ENCODE peak calls at places on chromosomes 6 and 20, in six cellular contexts. H is fibroblast of villous mesenchyme; R is tibial nerve; S is CD8-positive, alpha-beta memory T cell; T is mesenchymal stem cell; A is psoas muscle. B is an unnamed sample.

GRCh38 chr6:38185752-38186151 is 366.2 kb downstream of the ZFAND3 start:
- DNase-seq in H (no peak), R (no peak), S (no peak), T (no peak), A (no peak), B (no peak)

GRCh38 chr20:41358230-41358629 is 8.4 kb downstream of the EMILIN3 start:
- DNase-seq in H (no peak), R (no peak), S (no peak), T (no peak), A (peak), B (no peak)

GRCh38 chr20:61907081-61907891 is 158.4 kb downstream of the TAF4 start:
- DNase-seq in H (no peak), R (no peak), S (no peak), T (no peak), A (peak), B (no peak)

GRCh38 chr6:6918216-6918983 is 189.4 kb upstream of the RREB1 start:
- DNase-seq in H (no peak), R (no peak), S (no peak), T (peak), A (no peak), B (no peak)

GRCh38 chr6:40755046-40755681 is 168.0 kb upstream of the LRFN2 start:
- DNase-seq in H (peak), R (no peak), S (no peak), T (peak), A (no peak), B (no peak)

GRCh38 chr6:95601133-95601532 is 23.8 kb downstream of the MANEA start:
- DNase-seq in H (peak), R (no peak), S (no peak), T (peak), A (no peak), B (no peak)

GRCh38 chr6:117866561-117866960 is 40.5 kb upstream of the SLC35F1 start:
- DNase-seq in H (no peak), R (no peak), S (no peak), T (no peak), A (no peak), B (no peak)

GRCh38 chr6:97630592-97630991 is 347.6 kb upstream of the MMS22L start:
- DNase-seq in H (no peak), R (no peak), S (no peak), T (no peak), A (no peak), B (no peak)

GRCh38 chr6:117600008-117600743 is 2.1 kb downstream of the GOPC start:
- DNase-seq in H (peak), R (no peak), S (no peak), T (no peak), A (no peak), B (no peak)

GRCh38 chr20:57579898-57580447 is 19.1 kb downstream of the PCK1 start:
- DNase-seq in H (no peak), R (no peak), S (no peak), T (no peak), A (no peak), B (no peak)

GRCh38 chr6:142569676-142570075 is 267.9 kb downstream of the ADGRG6 start:
- DNase-seq in H (no peak), R (no peak), S (no peak), T (peak), A (no peak), B (no peak)

GRCh38 chr6:39225946-39226437 is 3.3 kb downstream of the KCNK5 start:
- DNase-seq in H (no peak), R (no peak), S (peak), T (no peak), A (no peak), B (no peak)

GRCh38 chr20:44834693-44835092 is 24.3 kb upstream of the RIMS4 start:
- DNase-seq in H (no peak), R (no peak), S (no peak), T (no peak), A (no peak), B (no peak)

GRCh38 chr20:47620808-47621805 is 119.4 kb downstream of the NCOA3 start:
- DNase-seq in H (peak), R (peak), S (no peak), T (peak), A (no peak), B (no peak)

GRCh38 chr6:76706566-76706965 is 634.1 kb upstream of the IMPG1 start:
- DNase-seq in H (no peak), R (no peak), S (no peak), T (no peak), A (no peak), B (no peak)

GRCh38 chr6:5590187-5590586 is 328.9 kb downstream of the FARS2 start:
- DNase-seq in H (no peak), R (no peak), S (no peak), T (no peak), A (no peak), B (no peak)

GRCh38 chr6:149567194-149567586 is 1.0 kb downstream of the GINM1 start:
- DNase-seq in H (no peak), R (no peak), S (no peak), T (no peak), A (no peak), B (no peak)

GRCh38 chr6:162899148-162899547 is 171.4 kb downstream of the PACRG start:
- DNase-seq in H (no peak), R (no peak), S (no peak), T (no peak), A (no peak), B (no peak)

GRCh38 chr20:23612385-23612784 is 6.7 kb upstream of the CST9 start:
- DNase-seq in H (no peak), R (no peak), S (no peak), T (no peak), A (no peak), B (no peak)

GRCh38 chr20:57170343-57170742 is 96.1 kb downstream of the BMP7 start:
- DNase-seq in H (no peak), R (no peak), S (no peak), T (no peak), A (no peak), B (no peak)

GRCh38 chr20:62676976-62677375 is 31.7 kb upstream of the NTSR1 start:
- DNase-seq in H (no peak), R (no peak), S (no peak), T (no peak), A (no peak), B (no peak)

GRCh38 chr20:38831049-38831691 is 25.7 kb downstream of the PPP1R16B start:
- DNase-seq in H (no peak), R (no peak), S (no peak), T (no peak), A (no peak), B (no peak)

GRCh38 chr6:4776967-4777925 is 1.0 kb downstream of the CDYL start:
- DNase-seq in H (peak), R (peak), S (peak), T (peak), A (peak), B (no peak)

GRCh38 chr20:57664476-57664875 is 44.2 kb upstream of the ZBP1 start:
- DNase-seq in H (no peak), R (no peak), S (no peak), T (no peak), A (peak), B (no peak)

GRCh38 chr6:116512709-116513108 is 1.3 kb downstream of the CALHM5 start:
- DNase-seq in H (no peak), R (no peak), S (no peak), T (no peak), A (no peak), B (no peak)
- H3K4me3 ChIP-seq in H (peak), R (peak), S (no peak), T (peak), A (peak), B (peak)

GRCh38 chr6:164453835-164454234 is 855.6 kb downstream of the C6orf118 start:
- DNase-seq in H (no peak), R (no peak), S (no peak), T (no peak), A (no peak), B (no peak)

DNA sequence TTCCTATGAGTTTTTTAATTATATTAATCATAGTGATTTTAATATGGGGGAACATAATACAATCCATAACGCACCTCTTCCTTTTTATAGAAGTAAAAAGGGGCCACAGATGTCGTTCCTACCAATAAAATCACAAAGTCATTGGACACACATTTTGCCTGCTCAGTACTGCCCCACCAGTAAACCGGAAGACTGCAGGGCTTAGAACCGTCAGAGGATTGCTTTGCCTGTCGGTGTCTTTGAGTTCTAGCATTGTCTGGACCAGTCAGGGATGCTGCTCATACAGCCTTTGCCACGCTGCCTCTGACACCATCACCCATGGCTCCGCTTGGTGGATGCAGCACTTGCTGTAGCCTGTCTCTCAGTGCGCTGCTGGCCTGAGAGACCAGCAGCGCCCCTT is 853.6 kb downstream of the C6orf118 start:
- DNase-seq in H (no peak), R (no peak), S (no peak), T (no peak), A (no peak), B (no peak)
- H3K4me3 ChIP-seq in H (no peak), R (no peak), S (no peak), T (no peak), A (no peak), B (no peak)

GRCh38 chr20:4574356-4574690 is 147.4 kb upstream of the PRND start:
- DNase-seq in H (no peak), R (no peak), S (no peak), T (no peak), A (no peak), B (no peak)
- H3K4me3 ChIP-seq in H (no peak), R (no peak), S (no peak), T (peak), A (no peak), B (no peak)

GRCh38 chr6:170043150-170043819 is 247.6 kb downstream of the DLL1 start:
- DNase-seq in H (no peak), R (no peak), S (no peak), T (no peak), A (peak), B (no peak)

GRCh38 chr6:170043881-170044790 is 246.7 kb downstream of the DLL1 start:
- DNase-seq in H (no peak), R (no peak), S (no peak), T (no peak), A (peak), B (no peak)

GRCh38 chr6:170042086-170042485 is 248.8 kb downstream of the DLL1 start:
- DNase-seq in H (no peak), R (no peak), S (no peak), T (no peak), A (no peak), B (no peak)

GRCh38 chr6:170041526-170041925 is 249.4 kb downstream of the DLL1 start:
- DNase-seq in H (no peak), R (no peak), S (no peak), T (no peak), A (no peak), B (no peak)

DNA sequence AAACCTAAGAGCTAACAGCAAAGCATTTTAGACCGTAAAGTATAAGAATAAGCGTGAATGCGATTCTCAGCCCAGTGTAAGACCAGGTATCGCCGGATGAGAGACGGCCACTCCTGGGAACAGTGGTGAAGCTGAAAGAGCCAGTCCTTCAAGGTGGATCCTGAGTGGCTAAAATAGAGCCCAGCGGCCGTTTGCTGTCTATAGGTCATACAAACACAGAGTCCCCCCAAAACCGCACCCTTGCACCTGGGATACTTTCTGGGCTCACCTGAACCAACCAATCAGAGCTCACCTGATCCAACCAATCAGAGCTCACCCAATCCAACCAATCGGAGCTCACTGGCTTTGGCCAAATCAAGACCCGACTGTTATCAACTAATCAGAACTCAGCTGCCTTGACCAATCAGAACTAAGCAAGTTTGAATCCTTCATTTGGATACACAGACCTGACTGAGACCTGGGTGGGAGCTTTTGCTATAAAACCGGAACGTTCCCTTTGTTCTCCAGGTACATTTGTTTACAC is 248.2 kb downstream of the DLL1 start:
- DNase-seq in H (no peak), R (no peak), S (no peak), T (no peak), A (peak), B (no peak)
- H3K4me3 ChIP-seq in H (no peak), R (no peak), S (no peak), T (no peak), A (no peak), B (no peak)

GRCh38 chr6:100880149-100880900 is 804 bp downstream of the ASCC3 start:
- DNase-seq in H (peak), R (no peak), S (no peak), T (peak), A (no peak), B (no peak)
- H3K4me3 ChIP-seq in H (peak), R (peak), S (peak), T (peak), A (peak), B (peak)

DNA sequence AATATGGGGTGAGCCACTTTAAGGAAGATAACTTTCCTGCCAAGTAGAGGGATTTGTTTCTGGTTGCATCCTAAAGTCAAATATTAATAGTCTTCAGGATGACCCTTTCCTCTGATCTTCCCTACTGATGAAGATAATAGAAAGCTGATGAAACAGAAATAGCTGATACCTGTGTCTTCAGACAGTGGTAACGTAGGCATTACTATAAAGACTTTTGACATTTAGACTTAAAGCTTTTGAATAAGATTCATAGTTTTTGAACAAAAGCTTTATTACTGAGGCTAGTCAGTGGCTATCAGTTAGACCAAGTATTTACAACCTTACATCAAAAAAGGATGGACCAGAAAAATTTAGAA is 1.4 kb downstream of the NEDD9 start:
- DNase-seq in H (no peak), R (no peak), S (no peak), T (no peak), A (no peak), B (no peak)
- H3K4me3 ChIP-seq in H (peak), R (peak), S (no peak), T (no peak), A (peak), B (peak)

GRCh38 chr6:53496100-53496499 is 48.8 kb downstream of the GCLC start:
- DNase-seq in H (no peak), R (no peak), S (no peak), T (no peak), A (no peak), B (no peak)

GRCh38 chr6:53495496-53495895 is 49.4 kb downstream of the GCLC start:
- DNase-seq in H (peak), R (no peak), S (no peak), T (peak), A (no peak), B (no peak)

GRCh38 chr6:53493635-53494025 is 51.3 kb downstream of the GCLC start:
- DNase-seq in H (no peak), R (no peak), S (no peak), T (peak), A (no peak), B (no peak)

GRCh38 chr6:53494076-53494475 is 50.8 kb downstream of the GCLC start:
- DNase-seq in H (no peak), R (no peak), S (no peak), T (peak), A (no peak), B (no peak)

DNA sequence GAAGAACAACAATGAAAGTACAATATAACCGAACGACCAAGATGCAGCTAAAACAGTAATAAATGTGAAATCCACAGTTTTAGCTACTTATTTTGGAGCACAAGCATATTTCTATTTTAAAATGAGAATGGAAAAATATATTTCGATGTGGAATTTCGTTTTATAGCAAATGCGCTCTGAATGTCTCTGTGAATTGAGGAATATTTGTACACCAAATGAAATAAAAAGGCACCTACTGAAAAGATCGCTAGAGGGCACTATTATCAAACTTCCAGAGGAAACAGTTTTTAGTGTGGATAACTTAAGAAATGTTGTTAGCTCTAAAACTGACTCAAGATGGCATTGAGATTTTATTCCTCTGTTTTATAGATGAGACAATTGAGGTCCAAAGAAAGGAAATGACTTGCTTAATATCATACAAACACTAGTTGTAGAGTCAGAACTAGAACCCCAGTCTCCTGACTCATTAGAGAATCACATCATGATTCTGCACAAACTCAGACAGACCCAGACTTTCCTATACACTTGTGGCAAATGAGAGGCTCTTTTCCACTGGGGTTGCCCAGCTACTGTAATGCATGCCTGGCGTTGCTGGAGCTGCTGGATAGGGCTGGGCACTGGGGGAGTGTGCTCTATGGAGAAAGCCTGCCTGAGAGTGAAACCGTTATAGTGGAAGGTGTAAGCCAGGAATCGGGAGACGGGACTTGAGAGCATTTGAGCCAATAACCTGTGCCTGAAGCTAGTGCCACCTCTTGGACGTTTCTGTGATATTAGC is 51.9 kb downstream of the GCLC start:
- DNase-seq in H (peak), R (peak), S (no peak), T (peak), A (no peak), B (no peak)
- H3K4me3 ChIP-seq in H (no peak), R (no peak), S (no peak), T (peak), A (peak), B (no peak)

GRCh38 chr20:21391495-21392298 is 5.6 kb downstream of the NKX2-4 start:
- DNase-seq in H (no peak), R (no peak), S (no peak), T (peak), A (no peak), B (no peak)
- H3K4me3 ChIP-seq in H (no peak), R (no peak), S (no peak), T (peak), A (no peak), B (no peak)